ENCODE peak calls at places on chromosomes 11 and 22, in nine cellular contexts. K, G, X, A, Y, U, H, P and L are unnamed samples.

GRCh38 chr11:12245091-12245490 is 132.3 kb upstream of the PARVA start:
- DNase-seq in X (no peak), H (no peak), K (no peak), P (no peak), U (no peak), A (no peak), Y (no peak), G (no peak), L (no peak)

GRCh38 chr22:35894464-35894878 is 134.2 kb downstream of the RBFOX2 start:
- DNase-seq in Y (no peak), G (no peak), U (no peak), P (no peak), H (no peak), A (peak), K (no peak), X (no peak), L (no peak)

GRCh38 chr11:37988031-37988430 is 1390.0 kb upstream of the RAG2 start:
- DNase-seq in G (no peak), K (no peak), H (no peak), U (no peak), P (no peak), A (no peak), X (no peak), Y (no peak), L (no peak)

GRCh38 chr11:46319074-46319453 is 28.2 kb upstream of the DGKZ start:
- DNase-seq in H (no peak), X (no peak), Y (no peak), U (no peak), A (no peak), P (no peak), K (no peak), G (no peak), L (no peak)

GRCh38 chr11:3613998-3614741 is 27.6 kb downstream of the ART5 start:
- DNase-seq in P (peak), A (peak), K (no peak), H (no peak), Y (no peak), G (no peak), U (no peak), X (no peak), L (no peak)

GRCh38 chr11:45872513-45873356 is 12.7 kb upstream of the MAPK8IP1 start:
- DNase-seq in U (no peak), A (peak), Y (peak), K (peak), P (peak), G (peak), X (no peak), H (peak), L (no peak)

GRCh38 chr11:6297831-6298230 is 22.5 kb downstream of the CAVIN3 start:
- DNase-seq in P (peak), H (no peak), X (no peak), G (no peak), U (no peak), K (no peak), A (no peak), Y (no peak), L (no peak)

GRCh38 chr11:76837696-76838421 is 22.9 kb upstream of the ACER3 start:
- DNase-seq in Y (no peak), H (no peak), X (no peak), K (no peak), G (no peak), U (no peak), A (no peak), P (no peak), L (no peak)

GRCh38 chr22:36191106-36191836 is 10.3 kb downstream of the APOL4 start:
- DNase-seq in G (peak), A (no peak), K (no peak), H (peak), U (no peak), Y (peak), X (peak), P (no peak), L (peak)

GRCh38 chr22:46317646-46318045 is 17.9 kb upstream of the TRMU start:
- DNase-seq in A (no peak), U (no peak), G (no peak), H (no peak), K (no peak), P (no peak), Y (peak), X (peak), L (no peak)

GRCh38 chr22:19577422-19577966 is 53.3 kb upstream of the CLDN5 start:
- DNase-seq in X (no peak), A (no peak), P (no peak), U (no peak), G (no peak), H (no peak), Y (no peak), K (no peak), L (no peak)

GRCh38 chr11:134632347-134633119 is 220.5 kb upstream of the B3GAT1 start:
- DNase-seq in H (no peak), A (no peak), U (no peak), X (no peak), G (no peak), Y (no peak), K (no peak), P (no peak), L (no peak)

GRCh38 chr11:25734592-25735211 is 597.2 kb upstream of the ANO3 start:
- DNase-seq in P (no peak), A (peak), G (no peak), Y (no peak), H (no peak), X (no peak), K (no peak), U (no peak), L (no peak)

GRCh38 chr11:119712006-119712405 is 17.0 kb downstream of the NECTIN1 start:
- DNase-seq in A (no peak), X (no peak), G (no peak), U (no peak), H (no peak), K (no peak), P (no peak), Y (no peak), L (peak)

GRCh38 chr11:107040447-107041444 is 22.5 kb upstream of the GUCY1A2 start:
- DNase-seq in A (no peak), Y (no peak), X (no peak), H (no peak), K (no peak), P (peak), G (no peak), U (no peak), L (no peak)

GRCh38 chr22:43002198-43002577 is 12.8 kb downstream of the PACSIN2 start:
- DNase-seq in X (no peak), G (peak), A (peak), U (no peak), K (no peak), Y (no peak), H (no peak), P (no peak), L (no peak)

GRCh38 chr11:18802381-18803257 is 11.0 kb upstream of the PTPN5 start:
- DNase-seq in K (peak), P (peak), Y (peak), A (peak), X (no peak), U (no peak), G (peak), H (no peak), L (no peak)

GRCh38 chr11:102120006-102120405 is 9.8 kb downstream of the YAP1 start:
- DNase-seq in K (no peak), X (no peak), H (no peak), A (no peak), U (no peak), P (no peak), G (no peak), Y (no peak), L (no peak)

GRCh38 chr11:66789097-66789890 is 53.9 kb upstream of the RCE1 start:
- DNase-seq in K (no peak), H (no peak), X (no peak), Y (no peak), A (peak), G (no peak), U (no peak), P (no peak), L (no peak)

GRCh38 chr22:43893266-43893665 is 1.5 kb upstream of the PNPLA5 start:
- DNase-seq in X (peak), P (no peak), U (no peak), A (no peak), H (no peak), G (no peak), K (no peak), Y (no peak), L (no peak)

GRCh38 chr11:78188809-78189724 is at the start of gene USP35:
- DNase-seq in Y (no peak), X (peak), A (no peak), U (no peak), G (no peak), P (no peak), H (no peak), K (no peak), L (peak)

GRCh38 chr11:36399236-36399635 is 103.1 kb downstream of the PRR5L start:
- DNase-seq in H (no peak), Y (no peak), U (no peak), A (no peak), G (no peak), K (no peak), P (peak), X (no peak), L (no peak)

GRCh38 chr11:9118277-9118676 is 26.9 kb upstream of the SCUBE2 start:
- DNase-seq in H (no peak), X (no peak), A (no peak), G (no peak), P (no peak), Y (no peak), U (no peak), K (no peak), L (no peak)

GRCh38 chr11:12859872-12860657 is 149.1 kb upstream of the RASSF10 start:
- DNase-seq in Y (no peak), K (no peak), H (no peak), A (no peak), U (no peak), G (no peak), X (no peak), P (peak), L (no peak)

GRCh38 chr11:120248551-120249278 is 8.8 kb downstream of the POU2F3 start:
- DNase-seq in X (no peak), H (no peak), P (peak), A (no peak), K (no peak), U (no peak), Y (no peak), G (no peak), L (no peak)

GRCh38 chr11:2687782-2688191 is 12.0 kb downstream of the KCNQ1OT1 start:
- DNase-seq in K (no peak), U (no peak), P (no peak), H (no peak), A (peak), G (no peak), X (peak), Y (peak), L (no peak)

GRCh38 chr11:105108247-105108646 is 31.3 kb downstream of the CARD18 start:
- DNase-seq in P (no peak), U (no peak), X (no peak), G (no peak), H (no peak), A (no peak), Y (no peak), K (no peak), L (no peak)

GRCh38 chr11:1523779-1524178 is 37.2 kb upstream of the MOB2 start:
- DNase-seq in X (no peak), Y (no peak), G (no peak), U (no peak), A (no peak), K (no peak), H (no peak), P (no peak), L (no peak)

GRCh38 chr11:87463486-87464102 is 425.9 kb downstream of the TMEM135 start:
- DNase-seq in X (no peak), U (no peak), P (peak), G (peak), H (no peak), Y (no peak), A (peak), K (peak), L (no peak)